ENCODE peak calls at places on chromosomes 16 and 17, in nine cellular contexts. One of them, this sample, is unnamed.

GRCh38 chr16:85991425-85991824 is 92.5 kb downstream of the IRF8 start:
- DNase-seq in brain pericyte: no peak
- DNase-seq in left colon: peak; percentile 5
- DNase-seq in fibroblast of the aortic adventitia: no peak
- DNase-seq in right cardiac atrium: no peak
- DNase-seq in glutamatergic neuron: no peak
- DNase-seq in RWPE1: no peak
- DNase-seq in progenitor cell of endocrine pancreas: no peak
- DNase-seq in GM19239: no peak
- DNase-seq in this sample: no peak

GRCh38 chr17:44004761-44005526 is 522 bp downstream of the NAGS start:
- DNase-seq in brain pericyte: no peak
- DNase-seq in right cardiac atrium: peak; percentile 71
- DNase-seq in left colon: peak; percentile 62
- DNase-seq in progenitor cell of endocrine pancreas: no peak
- DNase-seq in fibroblast of the aortic adventitia: no peak
- DNase-seq in GM19239: no peak
- DNase-seq in RWPE1: no peak
- DNase-seq in glutamatergic neuron: peak; percentile 39
- DNase-seq in this sample: no peak

GRCh38 chr16:13093676-13094075 is 192.3 kb downstream of the SHISA9 start:
- DNase-seq in left colon: no peak
- DNase-seq in GM19239: no peak
- DNase-seq in glutamatergic neuron: no peak
- DNase-seq in RWPE1: no peak
- DNase-seq in brain pericyte: no peak
- DNase-seq in fibroblast of the aortic adventitia: no peak
- DNase-seq in progenitor cell of endocrine pancreas: no peak
- DNase-seq in right cardiac atrium: no peak
- DNase-seq in this sample: no peak

GRCh38 chr17:10048951-10049350 is 143.9 kb upstream of the RCVRN start:
- DNase-seq in right cardiac atrium: no peak
- DNase-seq in fibroblast of the aortic adventitia: no peak
- DNase-seq in left colon: no peak
- DNase-seq in brain pericyte: no peak
- DNase-seq in glutamatergic neuron: no peak
- DNase-seq in progenitor cell of endocrine pancreas: no peak
- DNase-seq in GM19239: no peak
- DNase-seq in RWPE1: no peak
- DNase-seq in this sample: no peak

GRCh38 chr16:88619859-88620655 is 18.3 kb upstream of the IL17C start:
- DNase-seq in left colon: no peak
- DNase-seq in progenitor cell of endocrine pancreas: no peak
- DNase-seq in GM19239: no peak
- DNase-seq in glutamatergic neuron: no peak
- DNase-seq in fibroblast of the aortic adventitia: no peak
- DNase-seq in RWPE1: no peak
- DNase-seq in brain pericyte: no peak
- DNase-seq in right cardiac atrium: no peak
- DNase-seq in this sample: peak; percentile 56

GRCh38 chr17:41959336-41960095 is 7.1 kb upstream of the CNP start:
- DNase-seq in left colon: no peak
- DNase-seq in glutamatergic neuron: peak; percentile 63
- DNase-seq in progenitor cell of endocrine pancreas: no peak
- DNase-seq in fibroblast of the aortic adventitia: peak; percentile 73
- DNase-seq in brain pericyte: no peak
- DNase-seq in right cardiac atrium: peak; percentile 63
- DNase-seq in RWPE1: no peak
- DNase-seq in GM19239: no peak
- DNase-seq in this sample: no peak

GRCh38 chr16:85326794-85327181 is 214.5 kb upstream of the CIBAR2 start:
- DNase-seq in progenitor cell of endocrine pancreas: no peak
- DNase-seq in right cardiac atrium: no peak
- DNase-seq in fibroblast of the aortic adventitia: no peak
- DNase-seq in GM19239: no peak
- DNase-seq in left colon: no peak
- DNase-seq in glutamatergic neuron: no peak
- DNase-seq in brain pericyte: no peak
- DNase-seq in RWPE1: no peak
- DNase-seq in this sample: no peak

GRCh38 chr16:48635199-48635718 is 25.3 kb upstream of the N4BP1 start:
- DNase-seq in right cardiac atrium: no peak
- DNase-seq in GM19239: no peak
- DNase-seq in fibroblast of the aortic adventitia: no peak
- DNase-seq in progenitor cell of endocrine pancreas: no peak
- DNase-seq in brain pericyte: no peak
- DNase-seq in left colon: no peak
- DNase-seq in glutamatergic neuron: no peak
- DNase-seq in RWPE1: no peak
- DNase-seq in this sample: peak; percentile 3

GRCh38 chr17:31394544-31394943 is 3.1 kb downstream of the RAB11FIP4 start:
- DNase-seq in glutamatergic neuron: no peak
- DNase-seq in fibroblast of the aortic adventitia: peak; percentile 83
- DNase-seq in brain pericyte: peak; percentile 47
- DNase-seq in RWPE1: peak; percentile 44
- DNase-seq in left colon: peak; percentile 70
- DNase-seq in progenitor cell of endocrine pancreas: peak; percentile 84
- DNase-seq in GM19239: no peak
- DNase-seq in right cardiac atrium: peak; percentile 86
- DNase-seq in this sample: peak; percentile 70

GRCh38 chr16:57527027-57527426 is 9.3 kb downstream of the CCDC102A start:
- DNase-seq in RWPE1: no peak
- DNase-seq in left colon: no peak
- DNase-seq in progenitor cell of endocrine pancreas: no peak
- DNase-seq in GM19239: no peak
- DNase-seq in glutamatergic neuron: no peak
- DNase-seq in right cardiac atrium: no peak
- DNase-seq in fibroblast of the aortic adventitia: no peak
- DNase-seq in brain pericyte: no peak
- DNase-seq in this sample: no peak

GRCh38 chr16:81451753-81452680 is 7.4 kb downstream of the CMIP start:
- DNase-seq in brain pericyte: no peak
- DNase-seq in right cardiac atrium: peak; percentile 65
- DNase-seq in fibroblast of the aortic adventitia: no peak
- DNase-seq in GM19239: no peak
- DNase-seq in left colon: peak; percentile 68
- DNase-seq in RWPE1: no peak
- DNase-seq in progenitor cell of endocrine pancreas: no peak
- DNase-seq in glutamatergic neuron: no peak
- DNase-seq in this sample: no peak

GRCh38 chr16:2043980-2044451 is 3.6 kb downstream of the NTHL1 start:
- DNase-seq in fibroblast of the aortic adventitia: no peak
- DNase-seq in right cardiac atrium: peak; percentile 87
- DNase-seq in progenitor cell of endocrine pancreas: no peak
- DNase-seq in glutamatergic neuron: peak; percentile 20
- DNase-seq in GM19239: no peak
- DNase-seq in brain pericyte: no peak
- DNase-seq in RWPE1: no peak
- DNase-seq in left colon: peak; percentile 70
- DNase-seq in this sample: no peak

GRCh38 chr16:72878301-72879269 is 169.3 kb downstream of the ZFHX3 start:
- DNase-seq in fibroblast of the aortic adventitia: peak; percentile 60
- DNase-seq in left colon: no peak
- DNase-seq in glutamatergic neuron: peak; percentile 26
- DNase-seq in brain pericyte: no peak
- DNase-seq in RWPE1: no peak
- DNase-seq in progenitor cell of endocrine pancreas: no peak
- DNase-seq in GM19239: no peak
- DNase-seq in right cardiac atrium: no peak
- DNase-seq in this sample: peak; percentile 31

GRCh38 chr17:4393806-4394205 is 27.3 kb upstream of the UBE2G1 start:
- DNase-seq in RWPE1: peak; percentile 89
- DNase-seq in left colon: no peak
- DNase-seq in brain pericyte: no peak
- DNase-seq in right cardiac atrium: no peak
- DNase-seq in progenitor cell of endocrine pancreas: no peak
- DNase-seq in fibroblast of the aortic adventitia: no peak
- DNase-seq in GM19239: no peak
- DNase-seq in glutamatergic neuron: no peak
- DNase-seq in this sample: no peak

GRCh38 chr17:39461911-39462641 is 790 bp downstream of the CDK12 start:
- DNase-seq in left colon: peak; percentile 74
- DNase-seq in brain pericyte: no peak
- DNase-seq in fibroblast of the aortic adventitia: peak; percentile 15
- DNase-seq in RWPE1: peak; percentile 83
- DNase-seq in glutamatergic neuron: no peak
- DNase-seq in right cardiac atrium: peak; percentile 86
- DNase-seq in GM19239: no peak
- DNase-seq in progenitor cell of endocrine pancreas: no peak
- DNase-seq in this sample: peak; percentile 11

GRCh38 chr16:86211265-86211664 is 299.1 kb upstream of the FOXF1 start:
- DNase-seq in right cardiac atrium: no peak
- DNase-seq in fibroblast of the aortic adventitia: no peak
- DNase-seq in RWPE1: no peak
- DNase-seq in glutamatergic neuron: no peak
- DNase-seq in progenitor cell of endocrine pancreas: no peak
- DNase-seq in GM19239: no peak
- DNase-seq in brain pericyte: no peak
- DNase-seq in left colon: no peak
- DNase-seq in this sample: no peak

GRCh38 chr16:14035092-14035491 is 36.0 kb upstream of the MRTFB start:
- DNase-seq in right cardiac atrium: no peak
- DNase-seq in glutamatergic neuron: no peak
- DNase-seq in progenitor cell of endocrine pancreas: no peak
- DNase-seq in left colon: no peak
- DNase-seq in brain pericyte: no peak
- DNase-seq in fibroblast of the aortic adventitia: no peak
- DNase-seq in GM19239: no peak
- DNase-seq in RWPE1: no peak
- DNase-seq in this sample: no peak

GRCh38 chr16:71327720-71328119 is 30.8 kb upstream of the CALB2 start:
- DNase-seq in progenitor cell of endocrine pancreas: no peak
- DNase-seq in right cardiac atrium: no peak
- DNase-seq in brain pericyte: no peak
- DNase-seq in RWPE1: no peak
- DNase-seq in GM19239: no peak
- DNase-seq in left colon: no peak
- DNase-seq in glutamatergic neuron: no peak
- DNase-seq in fibroblast of the aortic adventitia: no peak
- DNase-seq in this sample: no peak

GRCh38 chr16:67030221-67030962 is 1.4 kb downstream of the CBFB start:
- DNase-seq in progenitor cell of endocrine pancreas: no peak
- DNase-seq in brain pericyte: no peak
- DNase-seq in left colon: no peak
- DNase-seq in RWPE1: no peak
- DNase-seq in GM19239: no peak
- DNase-seq in right cardiac atrium: no peak
- DNase-seq in fibroblast of the aortic adventitia: no peak
- DNase-seq in glutamatergic neuron: no peak
- DNase-seq in this sample: no peak

GRCh38 chr17:76145231-76146052 is 4.4 kb upstream of the FOXJ1 start:
- DNase-seq in brain pericyte: no peak
- DNase-seq in progenitor cell of endocrine pancreas: no peak
- DNase-seq in fibroblast of the aortic adventitia: no peak
- DNase-seq in GM19239: no peak
- DNase-seq in glutamatergic neuron: no peak
- DNase-seq in RWPE1: no peak
- DNase-seq in right cardiac atrium: no peak
- DNase-seq in left colon: peak; percentile 47
- DNase-seq in this sample: no peak

GRCh38 chr17:76008208-76008607 is 7.6 kb downstream of the CDK3 start:
- DNase-seq in GM19239: no peak
- DNase-seq in brain pericyte: no peak
- DNase-seq in RWPE1: no peak
- DNase-seq in left colon: no peak
- DNase-seq in progenitor cell of endocrine pancreas: no peak
- DNase-seq in right cardiac atrium: no peak
- DNase-seq in fibroblast of the aortic adventitia: no peak
- DNase-seq in glutamatergic neuron: no peak
- DNase-seq in this sample: no peak

GRCh38 chr17:17840751-17841591 is 4.2 kb upstream of the SREBF1 start:
- DNase-seq in left colon: peak; percentile 55
- DNase-seq in brain pericyte: no peak
- DNase-seq in progenitor cell of endocrine pancreas: no peak
- DNase-seq in RWPE1: peak; percentile 54
- DNase-seq in right cardiac atrium: no peak
- DNase-seq in glutamatergic neuron: peak; percentile 44
- DNase-seq in fibroblast of the aortic adventitia: peak; percentile 47
- DNase-seq in GM19239: no peak
- DNase-seq in this sample: peak; percentile 37

GRCh38 chr16:3058173-3059030 is 7.0 kb upstream of the IL32 start:
- DNase-seq in glutamatergic neuron: peak; percentile 61
- DNase-seq in RWPE1: no peak
- DNase-seq in GM19239: peak; percentile 62
- DNase-seq in brain pericyte: no peak
- DNase-seq in right cardiac atrium: peak; percentile 82
- DNase-seq in progenitor cell of endocrine pancreas: peak; percentile 36
- DNase-seq in fibroblast of the aortic adventitia: no peak
- DNase-seq in left colon: peak; percentile 86
- DNase-seq in this sample: no peak

This sample was measured in mucosa of gallbladder.